ENCODE peak calls at places on chromosomes 1 and 21, in seven cellular contexts. V is uterus, F is Peyer's patch, B is stomach, M is IMR-90, U is H54, Q is breast epithelium. J is an unnamed sample.
A peak's percentile ranks its signal among the peaks of the same experiment; 100 is the strongest.

GRCh38 chr1:17540255-17541001 is 930 bp downstream of the ARHGEF10L start:
- DNase-seq in V (peak; percentile 60), F (no peak), B (no peak), M (no peak), U (no peak), Q (no peak), J (no peak)

GRCh38 chr1:91513160-91513559 is 12.5 kb downstream of the CDC7 start:
- DNase-seq in V (no peak), F (no peak), B (no peak), M (peak; percentile 52), U (no peak), Q (no peak), J (no peak)

GRCh38 chr1:9181990-9182783 is 52.4 kb upstream of the H6PD start:
- DNase-seq in V (no peak), F (peak; percentile 71), B (peak; percentile 65), M (no peak), U (no peak), Q (no peak), J (no peak)

GRCh38 chr21:46171585-46171984 is 12.7 kb downstream of the SPATC1L start:
- DNase-seq in V (peak; percentile 18), F (no peak), B (no peak), M (no peak), U (no peak), Q (no peak), J (no peak)

GRCh38 chr1:11157867-11158266 is 31.3 kb upstream of the ANGPTL7 start:
- DNase-seq in V (peak; percentile 58), F (no peak), B (no peak), M (peak; percentile 54), U (no peak), Q (no peak), J (no peak)

GRCh38 chr1:235019456-235019855 is 109.2 kb downstream of the TOMM20 start:
- DNase-seq in V (no peak), F (no peak), B (no peak), M (peak; percentile 33), U (no peak), Q (no peak), J (no peak)

GRCh38 chr1:183871142-183871541 is 66.2 kb downstream of the RGL1 start:
- DNase-seq in V (peak; percentile 52), F (no peak), B (no peak), M (peak; percentile 71), U (no peak), Q (no peak), J (no peak)

GRCh38 chr1:1939296-1940122 is 20.4 kb upstream of the TMEM52 start:
- DNase-seq in V (no peak), F (peak; percentile 37), B (no peak), M (no peak), U (no peak), Q (no peak), J (no peak)

GRCh38 chr1:113027008-113027407 is 46.0 kb upstream of the LRIG2 start:
- DNase-seq in V (no peak), F (no peak), B (no peak), M (no peak), U (no peak), Q (no peak), J (no peak)

GRCh38 chr1:218785928-218786327 is 387.8 kb upstream of the LYPLAL1 start:
- DNase-seq in V (peak; percentile 27), F (no peak), B (no peak), M (peak; percentile 29), U (no peak), Q (no peak), J (no peak)

GRCh38 chr1:161531986-161532875 is 7.9 kb downstream of the HSPA6 start:
- DNase-seq in V (no peak), F (no peak), B (no peak), M (peak; percentile 41), U (no peak), Q (no peak), J (no peak)

GRCh38 chr1:13590486-13590885 is 6.9 kb downstream of the PDPN start:
- DNase-seq in V (no peak), F (no peak), B (no peak), M (no peak), U (no peak), Q (no peak), J (no peak)

GRCh38 chr1:219724440-219724839 is 111.5 kb upstream of the ZC3H11B start:
- DNase-seq in V (no peak), F (no peak), B (no peak), M (no peak), U (no peak), Q (no peak), J (peak; percentile 62)

GRCh38 chr1:94501925-94502324 is 39.6 kb downstream of the F3 start:
- DNase-seq in V (no peak), F (no peak), B (no peak), M (no peak), U (no peak), Q (no peak), J (no peak)

GRCh38 chr21:41953831-41954653 is at the start of gene C2CD2:
- DNase-seq in V (peak; percentile 66), F (peak; percentile 72), B (peak; percentile 72), M (peak; percentile 73), U (peak; percentile 92), Q (no peak), J (no peak)

GRCh38 chr1:10424651-10425050 is 5.6 kb upstream of the CENPS start:
- DNase-seq in V (no peak), F (peak; percentile 57), B (no peak), M (no peak), U (no peak), Q (no peak), J (no peak)

GRCh38 chr1:18199462-18199861 is 91.9 kb downstream of the IGSF21 start:
- DNase-seq in V (no peak), F (no peak), B (no peak), M (no peak), U (no peak), Q (no peak), J (no peak)

GRCh38 chr1:93442276-93442675 is 5.6 kb upstream of the FNBP1L start:
- DNase-seq in V (no peak), F (peak; percentile 80), B (peak; percentile 84), M (no peak), U (no peak), Q (no peak), J (no peak)

GRCh38 chr21:34797202-34797527 is 128.4 kb downstream of the CLIC6 start:
- DNase-seq in V (no peak), F (no peak), B (no peak), M (no peak), U (no peak), Q (no peak), J (no peak)

GRCh38 chr21:26448751-26449150 is 124.3 kb downstream of the CYYR1 start:
- DNase-seq in V (no peak), F (no peak), B (no peak), M (no peak), U (no peak), Q (no peak), J (no peak)

DNA sequence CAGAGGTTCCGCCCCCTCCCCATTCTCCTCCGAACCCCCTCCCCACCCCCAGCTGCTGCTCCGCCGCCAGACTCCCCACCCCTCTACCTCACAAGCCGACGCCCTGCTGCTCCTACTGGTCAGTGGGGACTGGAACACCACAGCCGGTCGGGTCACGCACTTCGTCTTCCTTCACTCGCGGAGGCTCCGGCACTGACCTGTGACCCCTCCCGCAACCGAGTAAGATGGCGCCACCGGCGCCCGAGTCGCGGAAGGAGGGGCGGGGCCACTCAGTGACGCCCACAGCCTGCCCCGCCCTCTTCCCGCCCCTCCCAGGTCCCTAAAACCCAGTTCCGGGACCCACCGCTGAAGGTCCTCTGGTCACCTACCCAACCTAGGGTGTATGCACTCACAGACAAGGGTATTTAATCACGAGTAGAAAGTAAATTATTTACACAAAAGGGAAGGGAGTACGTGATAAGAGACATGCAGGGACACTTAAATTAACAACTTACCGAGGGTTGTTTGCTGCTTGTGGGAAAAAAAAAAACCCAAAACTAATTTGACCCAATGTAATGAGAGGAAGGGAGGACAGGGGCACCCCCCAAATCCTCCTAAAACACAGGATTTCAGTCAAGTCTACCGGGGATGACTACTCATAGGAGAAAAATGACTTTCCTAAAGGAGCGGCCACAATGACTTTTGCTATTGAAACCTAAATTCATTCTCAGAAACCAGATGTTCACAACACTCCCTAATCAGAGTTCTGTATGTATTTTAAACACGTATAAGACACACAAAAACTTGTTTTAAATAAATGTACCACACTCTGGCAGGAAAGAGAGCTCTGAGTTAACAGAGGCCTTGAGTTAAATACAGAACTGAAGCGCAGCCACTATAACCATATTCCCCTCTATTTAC is at the start of gene RIT1:
- DNase-seq in V (peak; percentile 84), F (peak; percentile 92), B (peak; percentile 92), M (peak; percentile 72), U (peak; percentile 80), Q (peak; percentile 76), J (peak; percentile 94)
- TF ChIP-seq POLR2A in V (peak; percentile 64), F (peak; percentile 17), B (no peak), M (peak; percentile 62), U (peak; percentile 81), Q (no peak), J (peak; percentile 43)

GRCh38 chr1:44219301-44219626 is 6.0 kb downstream of the DMAP1 start:
- DNase-seq in V (no peak), F (no peak), B (no peak), M (no peak), U (no peak), Q (no peak), J (no peak)
- TF ChIP-seq POLR2A in V (no peak), F (no peak), B (no peak), M (no peak), U (no peak), Q (no peak), J (no peak)

GRCh38 chr1:33342041-33342723 is 21.3 kb upstream of the A3GALT2 start:
- DNase-seq in V (peak; percentile 79), F (peak; percentile 67), B (peak; percentile 87), M (peak; percentile 99), U (peak; percentile 63), Q (peak; percentile 79), J (peak; percentile 95)
- TF ChIP-seq POLR2A in V (no peak), F (no peak), B (no peak), M (no peak), U (no peak), Q (no peak), J (peak; percentile 22)

DNA sequence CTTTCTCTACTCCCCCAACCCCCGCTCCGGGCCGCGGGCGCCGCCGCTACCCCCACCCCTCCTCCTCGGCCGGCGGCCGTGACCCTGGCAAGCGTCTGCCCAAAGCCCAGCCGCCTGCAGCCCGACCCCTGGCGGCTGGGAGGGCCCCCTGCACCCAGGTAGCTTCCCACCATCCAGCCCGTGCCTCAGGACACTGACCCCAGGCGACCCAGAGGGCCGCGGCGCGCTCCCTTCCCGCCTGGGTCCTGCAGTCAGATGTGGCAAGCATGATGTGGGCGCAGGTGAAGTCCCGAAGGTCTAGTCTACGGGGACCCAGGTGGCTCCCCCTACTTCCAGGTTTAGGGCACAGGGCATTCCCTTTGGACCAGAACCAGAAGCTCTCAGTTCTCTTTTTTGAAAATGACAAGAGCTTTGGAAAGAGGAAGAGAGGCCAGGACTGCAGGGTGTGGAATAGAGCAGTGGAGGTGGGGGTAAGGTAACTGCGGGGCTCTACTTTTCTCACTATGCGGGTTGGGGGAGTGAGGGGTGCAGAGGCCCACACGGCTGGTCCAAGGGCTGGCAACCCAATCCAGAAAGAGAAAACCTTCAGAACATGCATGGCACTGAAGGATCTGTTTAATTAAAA is at the start of gene DENND4B:
- DNase-seq in V (peak; percentile 77), F (peak; percentile 88), B (peak; percentile 84), M (peak; percentile 65), U (peak; percentile 95), Q (peak; percentile 73), J (no peak)
- TF ChIP-seq POLR2A in V (no peak), F (no peak), B (no peak), M (no peak), U (no peak), Q (no peak), J (no peak)

J was measured in esophagus muscularis mucosa.